ENCODE peak calls at places on chromosomes 16 and 17, in four cellular contexts. Z is NCI-H1436 treated with DMSO at 0.1 percent for 48 hours, C is adrenal gland, T is ACHN. F is an unnamed sample.

GRCh38 chr17:79053251-79053925 is 21.2 kb upstream of the ENGASE start:
- DNase-seq in Z (no peak), C (no peak), T (no peak), F (no peak)

GRCh38 chr16:55184052-55184451 is 140.0 kb upstream of the IRX6 start:
- DNase-seq in Z (no peak), C (no peak), T (no peak), F (no peak)

GRCh38 chr16:88437367-88437964 is 15.6 kb upstream of the ZFPM1 start:
- DNase-seq in Z (no peak), C (no peak), T (peak; percentile 51), F (peak; percentile 48)

GRCh38 chr16:4358831-4359561 is 7.9 kb upstream of the PAM16 start:
- DNase-seq in Z (no peak), C (no peak), T (peak; percentile 48), F (no peak)

GRCh38 chr17:64783556-64784352 is 121.6 kb upstream of the SMURF2 start:
- DNase-seq in Z (no peak), C (no peak), T (no peak), F (no peak)

GRCh38 chr17:28538296-28538895 is 14.0 kb downstream of the UNC119 start:
- DNase-seq in Z (no peak), C (no peak), T (no peak), F (no peak)

GRCh38 chr16:51592535-51592934 is 441.5 kb upstream of the SALL1 start:
- DNase-seq in Z (no peak), C (no peak), T (no peak), F (no peak)

GRCh38 chr17:5800646-5801045 is 216.3 kb upstream of the NLRP1 start:
- DNase-seq in Z (no peak), C (no peak), T (no peak), F (no peak)

GRCh38 chr16:88921603-88921995 is 55.1 kb upstream of the PABPN1L start:
- DNase-seq in Z (no peak), C (no peak), T (no peak), F (no peak)

GRCh38 chr17:77124192-77124908 is 16.4 kb upstream of the SEC14L1 start:
- DNase-seq in Z (no peak), C (peak; percentile 50), T (peak; percentile 36), F (no peak)

GRCh38 chr17:58538801-58539410 is 24.5 kb upstream of the MTMR4 start:
- DNase-seq in Z (peak; percentile 44), C (no peak), T (no peak), F (no peak)

GRCh38 chr17:8436169-8436932 is 667 bp downstream of the NDEL1 start:
- DNase-seq in Z (no peak), C (peak; percentile 64), T (peak; percentile 56), F (no peak)

GRCh38 chr17:65198653-65199382 is 61.6 kb downstream of the RGS9 start:
- DNase-seq in Z (peak; percentile 71), C (no peak), T (peak; percentile 64), F (peak; percentile 22)